ENCODE peak calls at places on chromosome 14, in ten cellular contexts. Z is left ventricle myocardium inferior, A is heart right ventricle, Y is cardiac muscle cell, D is fibroblast of the aortic adventitia, C is uterus, S is AG04450, K is AG09309, J is epithelial cell of esophagus, B is vagina. O is an unnamed sample.
A peak's percentile ranks its signal among the peaks of the same experiment; 100 is the strongest.

GRCh38 chr14:61501714-61502458 is 180.5 kb downstream of the PRKCH start:
- DNase-seq in A (no peak), D (no peak), C (no peak), Z (no peak), S (no peak), Y (no peak), B (no peak), J (no peak), K (no peak), O (no peak)

GRCh38 chr14:61322799-61323290 is 1.5 kb downstream of the PRKCH start:
- DNase-seq in B (no peak), J (peak; percentile 97), D (no peak), S (no peak), A (no peak), Z (no peak), C (no peak), K (no peak), Y (peak; percentile 18), O (peak; percentile 9)

GRCh38 chr14:99809376-99809775 is 16.2 kb downstream of the EML1 start:
- DNase-seq in D (peak; percentile 98), B (no peak), K (peak; percentile 94), C (peak; percentile 84), S (peak; percentile 41), Z (peak; percentile 74), Y (no peak), A (peak; percentile 80), J (no peak), O (peak; percentile 95)

GRCh38 chr14:32007755-32008374 is 69.2 kb upstream of the ARHGAP5 start:
- DNase-seq in D (no peak), B (no peak), C (no peak), Z (no peak), J (no peak), A (no peak), Y (peak; percentile 30), S (no peak), K (no peak), O (no peak)

GRCh38 chr14:88168498-88169165 is 154.4 kb downstream of the KCNK10 start:
- DNase-seq in B (no peak), K (no peak), D (peak; percentile 49), J (peak; percentile 42), Z (no peak), A (no peak), S (no peak), C (no peak), Y (peak; percentile 30), O (no peak)

GRCh38 chr14:58789756-58790155 is 152.0 kb downstream of the DACT1 start:
- DNase-seq in K (no peak), Z (no peak), B (no peak), J (no peak), A (no peak), S (no peak), D (no peak), Y (no peak), C (no peak), O (no peak)

GRCh38 chr14:30896435-30896834 is 22.1 kb downstream of the COCH start:
- DNase-seq in C (no peak), A (no peak), S (no peak), K (no peak), B (no peak), D (no peak), Z (no peak), J (no peak), Y (no peak), O (no peak)

GRCh38 chr14:36452850-36453249 is 67.2 kb downstream of the NKX2-1 start:
- DNase-seq in J (no peak), C (no peak), D (no peak), S (no peak), K (no peak), Z (no peak), A (no peak), Y (no peak), B (no peak), O (no peak)

GRCh38 chr14:81337073-81337472 is 63.1 kb downstream of the STON2 start:
- DNase-seq in C (no peak), S (no peak), J (peak; percentile 66), K (no peak), Z (no peak), B (no peak), Y (no peak), A (no peak), D (no peak), O (no peak)

GRCh38 chr14:69315302-69315701 is 55.3 kb downstream of the GALNT16 start:
- DNase-seq in K (no peak), D (no peak), C (peak; percentile 49), A (no peak), S (no peak), B (no peak), J (peak; percentile 16), Y (no peak), Z (no peak), O (peak; percentile 59)

GRCh38 chr14:34098045-34098984 is 147.4 kb upstream of the EGLN3 start:
- DNase-seq in D (peak; percentile 70), A (no peak), K (no peak), Y (peak; percentile 19), Z (no peak), S (no peak), J (peak; percentile 88), C (peak; percentile 62), B (no peak), O (no peak)

GRCh38 chr14:64711039-64711438 is 6.8 kb downstream of the PLEKHG3 start:
- DNase-seq in Z (no peak), B (no peak), A (no peak), D (peak; percentile 62), K (no peak), S (no peak), Y (no peak), J (no peak), C (peak; percentile 54), O (no peak)

GRCh38 chr14:64715628-64716412 is 11.6 kb downstream of the PLEKHG3 start:
- DNase-seq in C (peak; percentile 23), Z (no peak), S (no peak), J (peak; percentile 27), A (peak; percentile 31), Y (no peak), K (no peak), D (no peak), B (no peak), O (no peak)

GRCh38 chr14:64714432-64715025 is 10.3 kb downstream of the PLEKHG3 start:
- DNase-seq in C (peak; percentile 4), A (no peak), Z (no peak), D (no peak), J (no peak), S (no peak), B (no peak), K (no peak), Y (no peak), O (no peak)

GRCh38 chr14:64715146-64715627 is 11.0 kb downstream of the PLEKHG3 start:
- DNase-seq in Z (no peak), A (no peak), B (no peak), Y (no peak), C (peak; percentile 20), K (no peak), J (no peak), D (no peak), S (no peak), O (no peak)

GRCh38 chr14:64713677-64714076 is 9.5 kb downstream of the PLEKHG3 start:
- DNase-seq in K (no peak), C (no peak), A (no peak), S (no peak), B (no peak), Z (no peak), D (no peak), Y (no peak), J (no peak), O (no peak)
- H3K4me3 ChIP-seq in K (no peak overlapping the region), C (no peak overlapping the region), A (no peak overlapping the region), S (no peak overlapping the region), B (no peak overlapping the region), Z (no peak overlapping the region), D (no peak overlapping the region), Y (no peak overlapping the region), J (no peak overlapping the region), O (no peak overlapping the region)

GRCh38 chr14:103187911-103188310 is 64.7 kb downstream of the TNFAIP2 start:
- DNase-seq in C (no peak), Z (no peak), S (no peak), B (no peak), A (no peak), K (no peak), J (no peak), D (no peak), Y (no peak), O (no peak)

GRCh38 chr14:103186894-103187586 is 63.8 kb downstream of the TNFAIP2 start:
- DNase-seq in Z (no peak), J (no peak), S (no peak), B (no peak), Y (no peak), C (no peak), K (no peak), D (no peak), A (no peak), O (no peak)

GRCh38 chr14:103190731-103191130 is 67.5 kb downstream of the TNFAIP2 start:
- DNase-seq in S (no peak), Z (no peak), K (no peak), J (no peak), A (no peak), Y (no peak), D (no peak), B (peak; percentile 83), C (no peak), O (no peak)

GRCh38 chr14:103189481-103190470 is 66.5 kb downstream of the TNFAIP2 start:
- DNase-seq in A (no peak), B (peak; percentile 74), C (no peak), J (no peak), K (no peak), D (no peak), S (no peak), Z (no peak), Y (no peak), O (no peak)

GRCh38 chr14:103188691-103189480 is 65.6 kb downstream of the TNFAIP2 start:
- DNase-seq in J (peak; percentile 10), S (no peak), A (peak; percentile 62), D (peak; percentile 23), C (peak; percentile 62), Y (peak; percentile 47), Z (peak; percentile 36), B (no peak), K (no peak), O (peak; percentile 33)
- H3K4me3 ChIP-seq in J (no peak overlapping the region), S (peak overlapping the region; percentile 31), A (peak overlapping the region; percentile 43), D (peak overlapping the region; percentile 50), C (peak overlapping the region; percentile 35), Y (peak overlapping the region; percentile 39), Z (peak overlapping the region; percentile 60), B (peak overlapping the region; percentile 44), K (peak overlapping the region; percentile 7), O (no peak overlapping the region)

GRCh38 chr14:77139540-77140342 is 1.9 kb downstream of the ZDHHC22 start:
- DNase-seq in C (no peak), A (no peak), S (no peak), B (no peak), Y (peak; percentile 73), Z (no peak), K (no peak), J (peak; percentile 31), D (no peak), O (peak; percentile 26)
- H3K4me3 ChIP-seq in C (no peak overlapping the region), A (peak overlapping the region; percentile 4), S (no peak overlapping the region), B (no peak overlapping the region), Y (no peak overlapping the region), Z (no peak overlapping the region), K (no peak overlapping the region), J (no peak overlapping the region), D (no peak overlapping the region), O (no peak overlapping the region)

DNA sequence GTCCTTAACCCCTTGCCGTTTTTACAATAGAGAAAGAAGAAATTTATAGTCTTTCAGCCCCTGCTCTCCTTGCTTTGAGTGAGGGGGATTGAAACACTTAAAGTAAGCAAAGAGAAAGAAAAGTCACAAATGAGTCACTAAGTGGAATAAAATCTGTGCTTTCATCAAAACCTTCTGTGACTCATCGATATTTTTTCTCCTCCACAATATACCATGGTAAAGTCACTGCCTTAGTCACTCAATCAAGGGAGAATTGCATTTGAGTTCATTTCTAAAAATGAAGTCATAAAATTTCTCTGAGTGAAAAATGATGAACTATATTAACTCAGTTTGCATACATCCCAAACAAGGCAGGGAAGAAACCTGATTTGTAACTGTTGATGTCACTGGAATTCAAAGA is 470.3 kb downstream of the FOXG1 start:
- DNase-seq in C (no peak), Y (no peak), S (peak; percentile 30), K (no peak), Z (no peak), D (peak; percentile 75), A (no peak), J (peak; percentile 73), B (no peak), O (no peak)
- H3K4me3 ChIP-seq in C (no peak overlapping the region), Y (no peak overlapping the region), S (no peak overlapping the region), K (no peak overlapping the region), Z (no peak overlapping the region), D (no peak overlapping the region), A (no peak overlapping the region), J (no peak overlapping the region), B (no peak overlapping the region), O (no peak overlapping the region)